ENCODE peak calls at places on chromosomes 1 and 21, in nine cellular contexts. J is vagina, Y is A549, H is body of pancreas, N is ovary, E is testis, T is K562, B is breast epithelium, A is transverse colon. K is an unnamed sample.

GRCh38 chr1:230972855-230973271 is 5.8 kb downstream of the TTC13 start:
- DNase-seq in H (no peak), T (no peak), B (no peak), J (no peak), Y (no peak), N (no peak), E (no peak), A (peak; percentile 31), K (no peak)

GRCh38 chr1:87151500-87152421 is 176.9 kb upstream of the LMO4 start:
- DNase-seq in T (peak; percentile 44), B (no peak), N (peak; percentile 42), E (peak; percentile 77), Y (no peak), A (peak; percentile 62), H (peak; percentile 48), J (no peak), K (peak; percentile 32)

GRCh38 chr1:10629091-10629815 is 154.5 kb downstream of the PEX14 start:
- DNase-seq in A (no peak), E (no peak), B (no peak), T (no peak), N (no peak), J (no peak), Y (no peak), H (no peak), K (no peak)

GRCh38 chr1:87149166-87150065 is 179.3 kb upstream of the LMO4 start:
- DNase-seq in A (no peak), H (no peak), T (no peak), J (no peak), Y (no peak), E (no peak), B (no peak), N (no peak), K (no peak)

GRCh38 chr21:28207776-28208175 is 784.9 kb downstream of the LTN1 start:
- DNase-seq in N (no peak), A (no peak), B (no peak), Y (no peak), J (no peak), E (no peak), H (no peak), T (no peak), K (no peak)

GRCh38 chr21:45289655-45290515 is 2.2 kb upstream of the POFUT2 start:
- DNase-seq in T (peak; percentile 49), A (no peak), J (peak; percentile 86), E (peak; percentile 11), B (peak; percentile 16), N (peak; percentile 32), H (no peak), Y (peak; percentile 42), K (no peak)

GRCh38 chr1:79732950-79733349 is 726.4 kb upstream of the ADGRL4 start:
- DNase-seq in T (no peak), N (no peak), H (no peak), A (no peak), J (no peak), E (no peak), Y (no peak), B (no peak), K (no peak)

GRCh38 chr1:19776287-19776686 is 23.4 kb downstream of the TMCO4 start:
- DNase-seq in A (no peak), Y (no peak), H (no peak), N (no peak), J (no peak), B (no peak), T (no peak), E (no peak), K (no peak)

GRCh38 chr1:30847358-30847972 is 61.1 kb downstream of the SDC3 start:
- DNase-seq in Y (no peak), J (no peak), T (peak; percentile 43), E (peak; percentile 90), A (peak; percentile 80), N (peak; percentile 58), B (peak; percentile 95), H (peak; percentile 84), K (peak; percentile 46)

GRCh38 chr1:63557365-63557987 is 34.2 kb downstream of the EFCAB7 start:
- DNase-seq in Y (peak; percentile 39), N (no peak), H (peak; percentile 48), A (peak; percentile 31), E (peak; percentile 19), B (no peak), T (peak; percentile 34), J (no peak), K (no peak)

GRCh38 chr1:154420172-154420571 is 15.0 kb downstream of the IL6R start:
- DNase-seq in B (peak; percentile 76), E (peak; percentile 73), J (peak; percentile 97), Y (peak; percentile 86), N (peak; percentile 93), A (peak; percentile 78), H (peak; percentile 89), T (no peak), K (peak; percentile 96)

GRCh38 chr21:14405225-14405624 is 22.3 kb upstream of the HSPA13 start:
- DNase-seq in N (no peak), E (no peak), B (no peak), Y (no peak), A (no peak), J (no peak), T (no peak), H (no peak), K (no peak)

GRCh38 chr21:39350094-39351006 is 1.5 kb upstream of the HMGN1 start:
- DNase-seq in E (no peak), B (no peak), T (no peak), Y (no peak), A (no peak), J (no peak), N (no peak), H (no peak), K (no peak)

GRCh38 chr1:6059866-6060265 is 14.2 kb downstream of the KCNAB2 start:
- DNase-seq in E (no peak), T (no peak), B (no peak), A (no peak), H (no peak), N (no peak), Y (no peak), J (no peak), K (no peak)

GRCh38 chr1:2875677-2876531 is 74.4 kb upstream of the TTC34 start:
- DNase-seq in A (no peak), B (no peak), J (no peak), H (peak; percentile 28), T (peak; percentile 56), E (peak; percentile 49), Y (peak; percentile 28), N (no peak), K (no peak)

GRCh38 chr1:101185421-101185820 is 51.4 kb upstream of the S1PR1 start:
- DNase-seq in B (no peak), T (no peak), Y (no peak), N (no peak), H (no peak), J (no peak), E (no peak), A (no peak), K (no peak)

GRCh38 chr1:216055004-216055403 is 368.2 kb downstream of the USH2A start:
- DNase-seq in H (no peak), E (no peak), T (no peak), J (no peak), A (no peak), B (no peak), N (no peak), Y (no peak), K (no peak)

GRCh38 chr1:84907095-84907827 is 14.3 kb upstream of the LPAR3 start:
- DNase-seq in A (no peak), Y (no peak), J (no peak), E (no peak), T (no peak), B (no peak), H (no peak), N (no peak), K (no peak)

GRCh38 chr1:27299385-27300252 is 22.3 kb upstream of the TMEM222 start:
- DNase-seq in A (peak; percentile 70), N (peak; percentile 78), T (no peak), B (peak; percentile 97), E (peak; percentile 58), J (peak; percentile 98), Y (peak; percentile 75), H (peak; percentile 54), K (peak; percentile 52)

GRCh38 chr1:32289256-32289655 is 2.6 kb upstream of the HDAC1 start:
- DNase-seq in J (no peak), A (no peak), Y (no peak), B (no peak), E (no peak), N (no peak), T (no peak), H (no peak), K (no peak)

GRCh38 chr1:32291145-32291707 is 657 bp upstream of the HDAC1 start:
- DNase-seq in B (no peak), T (no peak), H (no peak), A (no peak), J (no peak), E (no peak), Y (peak; percentile 54), N (no peak), K (no peak)

GRCh38 chr1:32286763-32287162 is 5.1 kb upstream of the HDAC1 start:
- DNase-seq in E (no peak), N (no peak), J (no peak), Y (no peak), B (no peak), T (no peak), A (no peak), H (no peak), K (no peak)

GRCh38 chr1:32291708-32292508 is at the start of gene HDAC1:
- DNase-seq in A (peak; percentile 99), N (peak; percentile 93), E (peak; percentile 98), Y (peak; percentile 94), J (no peak), B (peak; percentile 95), T (peak; percentile 100), H (peak; percentile 99), K (peak; percentile 87)
- TF ChIP-seq POLR2A in A (peak; percentile 85), N (peak; percentile 30), E (no peak), Y (peak; percentile 69), J (no peak), B (no peak), T (peak; percentile 89), H (peak; percentile 79), K (peak; percentile 66)

DNA sequence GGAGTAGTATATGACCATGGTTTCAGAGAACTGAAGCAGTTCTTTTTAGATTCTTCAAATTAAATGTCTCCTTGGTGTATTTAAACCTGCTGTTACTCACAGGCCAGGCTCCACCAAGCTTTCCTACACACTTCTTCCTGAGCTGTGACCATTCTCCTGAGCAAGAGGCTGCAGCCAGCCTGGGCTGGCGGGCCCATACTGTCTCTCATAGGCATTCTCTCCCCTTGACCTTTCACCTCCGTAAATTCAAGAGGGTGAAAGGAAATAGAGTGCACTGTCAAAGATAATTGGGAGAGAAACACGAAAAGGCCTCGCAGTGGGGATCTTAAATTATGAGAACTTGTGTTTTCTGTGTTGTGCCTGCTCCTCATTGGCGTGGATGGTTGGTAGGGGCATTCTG is 2.3 kb downstream of the ARF1 start:
- DNase-seq in Y (no peak), N (no peak), J (no peak), E (no peak), B (no peak), T (no peak), A (no peak), H (no peak), K (no peak)
- H3K27ac ChIP-seq in Y (peak overlapping the region; percentile 97), N (no peak overlapping the region), J (peak overlapping the region; percentile 100), E (no peak overlapping the region), B (peak overlapping the region; percentile 54), T (peak overlapping the region; percentile 98), A (peak overlapping the region; percentile 99), H (peak overlapping the region; percentile 27), K (peak overlapping the region; percentile 90)

GRCh38 chr1:234726359-234726836 is 116.4 kb upstream of the IRF2BP2 start:
- DNase-seq in B (no peak), N (peak; percentile 43), E (peak; percentile 61), J (no peak), T (no peak), H (no peak), A (no peak), Y (no peak), K (peak; percentile 85)
- H3K4me1 ChIP-seq in B (peaks cover 35% of the 10 kb centered on the region), N (peaks cover 43% of the 10 kb centered on the region), E (peaks cover 67% of the 10 kb centered on the region), J (peaks cover 64% of the 10 kb centered on the region), T (peaks cover 56% of the 10 kb centered on the region), H (peaks cover 61% of the 10 kb centered on the region), A (peaks cover 61% of the 10 kb centered on the region), Y (peaks cover 63% of the 10 kb centered on the region), K (peaks cover 68% of the 10 kb centered on the region)

GRCh38 chr1:40838980-40839942 is 22.9 kb downstream of the CITED4 start:
- DNase-seq in B (no peak), T (no peak), Y (no peak), E (no peak), N (no peak), H (no peak), J (no peak), A (no peak), K (no peak)
- TF ChIP-seq POLR2A in B (no peak), T (no peak), Y (no peak), E (no peak), N (no peak), H (no peak), J (no peak), A (no peak), K (no peak)

K was measured in gastrocnemius medialis.